ENCODE peak calls at places on chromosomes 16 and 17, in five cellular contexts. H, Y, O, B and I are unnamed samples.

GRCh38 chr17:81489986-81490598 is 22.5 kb downstream of the ACTG1 start:
- DNase-seq in B (no peak), O (no peak), Y (no peak), H (no peak), I (no peak)

GRCh38 chr16:25151996-25152395 is 40.5 kb downstream of the LCMT1 start:
- DNase-seq in Y (no peak), B (peak), O (no peak), H (no peak), I (peak)

GRCh38 chr16:54484700-54485099 is 198.1 kb upstream of the IRX3 start:
- DNase-seq in O (no peak), B (no peak), H (no peak), Y (no peak), I (no peak)

GRCh38 chr17:49219987-49220386 is 9.5 kb downstream of the ABI3 start:
- DNase-seq in Y (no peak), H (no peak), O (no peak), B (no peak), I (no peak)

GRCh38 chr16:85810097-85810741 is 10.7 kb downstream of the COX4I1 start:
- DNase-seq in H (no peak), Y (no peak), B (no peak), O (no peak), I (no peak)

GRCh38 chr17:13531701-13532100 is 70.0 kb downstream of the HS3ST3A1 start:
- DNase-seq in O (no peak), H (no peak), Y (no peak), B (no peak), I (no peak)

GRCh38 chr17:19248923-19249574 is 11.9 kb downstream of the EPN2 start:
- DNase-seq in H (no peak), B (peak), O (no peak), Y (no peak), I (peak)

GRCh38 chr17:41627316-41628072 is 3.1 kb upstream of the KRT17 start:
- DNase-seq in B (no peak), O (no peak), H (no peak), Y (no peak), I (no peak)

GRCh38 chr16:79599256-79599836 is 1.2 kb downstream of the MAF start:
- DNase-seq in Y (no peak), O (no peak), B (no peak), H (no peak), I (no peak)

GRCh38 chr16:24178496-24178895 is 77.6 kb upstream of the CACNG3 start:
- DNase-seq in O (peak), B (no peak), Y (no peak), H (no peak), I (no peak)

GRCh38 chr16:9003322-9003721 is 39.6 kb upstream of the USP7 start:
- DNase-seq in O (peak), B (no peak), H (no peak), Y (no peak), I (no peak)

GRCh38 chr17:28747046-28747691 is 3.4 kb downstream of the TRAF4 start:
- DNase-seq in Y (no peak), B (no peak), O (peak), H (peak), I (no peak)

GRCh38 chr16:3963203-3963602 is 82.7 kb upstream of the CREBBP start:
- DNase-seq in O (no peak), B (no peak), H (no peak), Y (no peak), I (no peak)

GRCh38 chr17:67016039-67016762 is 28.2 kb upstream of the CACNG1 start:
- DNase-seq in O (no peak), H (no peak), Y (no peak), B (no peak), I (no peak)

GRCh38 chr16:65832679-65833078 is 533.8 kb upstream of the CDH5 start:
- DNase-seq in Y (no peak), H (no peak), B (no peak), O (no peak), I (no peak)

GRCh38 chr16:46428108-46429061 is 192.8 kb downstream of the SHCBP1 start:
- DNase-seq in Y (no peak), O (no peak), H (no peak), B (no peak), I (no peak)

GRCh38 chr17:64940055-64940454 is 20.8 kb upstream of the LRRC37A3 start:
- DNase-seq in B (no peak), Y (no peak), H (no peak), O (no peak), I (no peak)

GRCh38 chr17:12342609-12343248 is 322.1 kb downstream of the MAP2K4 start:
- DNase-seq in B (no peak), Y (no peak), O (peak), H (no peak), I (peak)

GRCh38 chr17:37327341-37328090 is 48.3 kb upstream of the C17orf78 start:
- DNase-seq in Y (no peak), H (no peak), O (no peak), B (peak), I (peak)

GRCh38 chr17:47275245-47275984 is 21.8 kb downstream of the ITGB3 start:
- DNase-seq in Y (no peak), H (peak), B (peak), O (peak), I (peak)

GRCh38 chr17:12457493-12457892 is 208.2 kb upstream of the MYOCD start:
- DNase-seq in O (no peak), B (no peak), Y (no peak), H (no peak), I (no peak)

GRCh38 chr16:14248791-14249190 is 177.7 kb downstream of the MRTFB start:
- DNase-seq in O (no peak), B (no peak), H (no peak), Y (no peak), I (no peak)

GRCh38 chr17:11996722-11997146 is 541 bp downstream of the ZNF18 start:
- DNase-seq in H (no peak), B (no peak), Y (peak), O (peak), I (peak)

GRCh38 chr17:65340401-65340800 is 203.2 kb downstream of the RGS9 start:
- DNase-seq in O (no peak), B (no peak), H (no peak), Y (no peak), I (no peak)

GRCh38 chr17:28684963-28685362 is 23.0 kb downstream of the SUPT6H start:
- DNase-seq in H (no peak), B (no peak), Y (no peak), O (peak), I (peak)

GRCh38 chr17:81400154-81400938 is 5.1 kb downstream of the BAHCC1 start:
- DNase-seq in O (peak), Y (no peak), B (peak), H (no peak), I (peak)

GRCh38 chr17:14604920-14605599 is 304.2 kb downstream of the HS3ST3B1 start:
- DNase-seq in Y (no peak), H (peak), O (peak), B (no peak), I (no peak)

GRCh38 chr16:69762843-69763556 is 868 bp downstream of the WWP2 start:
- DNase-seq in O (peak), H (no peak), B (peak), Y (peak), I (peak)

GRCh38 chr17:47252209-47252608 is 1.4 kb upstream of the ITGB3 start:
- DNase-seq in O (no peak), H (no peak), Y (no peak), B (no peak), I (no peak)

GRCh38 chr16:81485824-81486554 is 41.4 kb downstream of the CMIP start:
- DNase-seq in Y (no peak), O (no peak), B (peak), H (no peak), I (peak)

DNA sequence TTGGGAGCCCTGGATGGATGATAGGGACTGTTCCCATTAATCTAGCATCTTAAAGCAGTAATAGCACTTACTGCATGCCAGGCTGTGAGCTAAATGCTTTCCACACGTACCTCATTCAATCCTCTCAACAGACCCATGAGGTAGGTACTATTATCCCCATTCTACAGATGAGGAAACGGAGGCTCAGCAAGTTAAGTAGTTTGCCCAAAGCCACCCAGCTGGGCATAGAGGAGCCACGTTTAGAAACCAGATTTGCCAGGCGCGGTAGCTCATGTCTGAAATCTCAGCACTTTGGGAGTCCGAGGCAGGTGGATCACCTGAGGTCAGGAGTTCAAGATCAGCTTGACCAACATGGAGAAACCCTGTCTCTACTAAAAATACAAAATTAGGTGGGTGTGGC is 2.0 kb upstream of the RAI1 start:
- DNase-seq in B (no peak), O (no peak), H (no peak), Y (no peak), I (no peak)
- TF ChIP-seq CTCF in B (no peak), O (no peak), H (no peak), Y (no peak), I (no peak)

GRCh38 chr17:10845388-10845751 is 7.5 kb upstream of the PIRT start:
- DNase-seq in O (no peak), B (no peak), H (no peak), Y (no peak), I (no peak)
- H3K4me3 ChIP-seq in O (no peak), B (peak), H (no peak), Y (peak), I (no peak)

GRCh38 chr17:63916566-63917185 is 2.0 kb downstream of the GH1 start:
- DNase-seq in B (no peak), H (no peak), Y (no peak), O (no peak), I (no peak)

GRCh38 chr17:63919311-63919723 is 678 bp upstream of the GH1 start:
- DNase-seq in Y (peak), H (peak), B (peak), O (peak), I (peak)

GRCh38 chr17:63914471-63914870 is 3.4 kb upstream of the CSHL1 start:
- DNase-seq in Y (no peak), O (no peak), H (no peak), B (no peak), I (no peak)

GRCh38 chr17:63917646-63918045 is 993 bp downstream of the GH1 start:
- DNase-seq in O (no peak), H (no peak), B (no peak), Y (no peak), I (no peak)

DNA sequence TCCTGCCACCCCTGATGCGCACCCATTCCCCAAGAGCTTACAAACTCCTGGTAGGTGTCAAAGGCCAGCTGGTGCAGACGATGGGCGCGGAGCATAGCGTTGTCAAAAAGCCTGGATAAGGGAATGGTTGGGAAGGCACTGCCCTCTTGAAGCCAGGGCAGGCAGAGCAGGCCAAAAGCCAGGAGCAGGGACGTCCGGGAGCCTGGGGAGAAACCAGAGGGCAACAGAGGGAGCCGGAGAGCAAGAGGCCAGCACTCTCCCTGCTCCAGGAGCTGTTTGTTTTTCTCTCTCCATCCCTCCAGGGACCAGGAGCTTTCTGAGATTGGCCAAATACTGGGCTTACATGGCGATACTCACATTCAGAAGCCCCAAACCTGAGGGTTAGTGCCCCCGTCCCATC is 334 bp downstream of the GH1 start:
- DNase-seq in B (no peak), H (no peak), O (no peak), Y (no peak), I (no peak)
- TF ChIP-seq CTCF in B (no peak), H (no peak), O (no peak), Y (no peak), I (no peak)

GRCh38 chr17:2435181-2435741 is 34.4 kb upstream of the MNT start:
- DNase-seq in O (no peak), Y (no peak), B (peak), H (no peak), I (peak)
- H3K4me3 ChIP-seq in O (no peak), Y (no peak), B (no peak), H (no peak), I (no peak)

GRCh38 chr17:7932949-7933348 is 943 bp downstream of the CNTROB start:
- DNase-seq in O (peak), H (peak), Y (no peak), B (peak), I (peak)
- TF ChIP-seq CTCF in O (no peak), H (no peak), Y (no peak), B (peak), I (peak)

DNA sequence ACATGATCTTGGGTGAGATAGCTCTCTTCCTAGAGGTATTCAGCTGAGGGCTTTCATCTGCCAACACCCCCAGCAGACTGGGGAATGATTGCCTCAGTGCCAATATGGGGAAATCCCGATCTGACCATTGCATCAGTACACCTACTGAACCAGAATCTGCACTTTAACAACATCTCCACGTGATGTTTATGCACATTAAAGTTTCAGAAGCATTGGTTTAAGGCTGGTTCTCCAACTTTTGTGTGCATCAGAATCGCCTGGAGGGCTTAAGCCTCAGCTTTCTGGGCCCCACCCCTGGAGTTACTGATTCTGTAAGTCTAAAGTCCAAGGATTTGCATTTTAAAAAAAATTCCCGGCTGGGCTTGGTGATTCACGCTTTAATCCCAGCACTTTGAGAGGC is 123.6 kb upstream of the MED13 start:
- DNase-seq in B (no peak), Y (no peak), O (peak), H (no peak), I (peak)
- H3K4me3 ChIP-seq in B (no peak), Y (no peak), O (no peak), H (no peak), I (no peak)

GRCh38 chr16:84141143-84141670 is 3.8 kb downstream of the HSDL1 start:
- DNase-seq in B (no peak), O (no peak), Y (no peak), H (no peak), I (no peak)
- TF ChIP-seq CTCF in B (no peak), O (no peak), Y (no peak), H (no peak), I (no peak)